ENCODE peak calls at places on chromosomes 2 and 18, in four cellular contexts. N, O, E and Q are unnamed samples.
A peak's percentile ranks its signal among the peaks of the same experiment; 100 is the strongest.

GRCh38 chr2:15941483-15941853 is 1.1 kb downstream of the MYCN start:
- DNase-seq in E (no peak), N (no peak), O (peak; percentile 80), Q (no peak)

GRCh38 chr2:218430721-218431120 is 11.8 kb downstream of the VIL1 start:
- DNase-seq in N (no peak), E (no peak), O (peak; percentile 60), Q (no peak)

GRCh38 chr2:25483584-25484266 is 142.0 kb upstream of the DNMT3A start:
- DNase-seq in E (no peak), O (no peak), N (no peak), Q (no peak)

GRCh38 chr2:3633089-3633981 is 24.7 kb upstream of the ALLC start:
- DNase-seq in N (no peak), O (peak; percentile 73), E (no peak), Q (no peak)

GRCh38 chr2:45319683-45320082 is 291.4 kb downstream of the SRBD1 start:
- DNase-seq in O (no peak), N (no peak), E (no peak), Q (no peak)

GRCh38 chr2:2901384-2902345 is 476.0 kb downstream of the EIPR1 start:
- DNase-seq in O (peak; percentile 45), N (no peak), E (no peak), Q (no peak)

GRCh38 chr2:233800231-233800630 is 22.1 kb downstream of the MROH2A start:
- DNase-seq in E (no peak), O (peak; percentile 31), N (no peak), Q (no peak)

GRCh38 chr18:28504100-28504499 is 327.2 kb upstream of the CDH2 start:
- DNase-seq in N (no peak), E (no peak), O (no peak), Q (no peak)

GRCh38 chr2:239268549-239268948 is 132.3 kb downstream of the HDAC4 start:
- DNase-seq in N (no peak), O (peak; percentile 48), E (no peak), Q (no peak)

GRCh38 chr2:199982444-199982843 is 27.1 kb downstream of the MAIP1 start:
- DNase-seq in O (no peak), N (no peak), E (no peak), Q (no peak)

GRCh38 chr2:237744613-237745249 is 53.8 kb upstream of the RBM44 start:
- DNase-seq in N (peak; percentile 23), E (peak; percentile 83), O (peak; percentile 96), Q (peak; percentile 74)

GRCh38 chr2:205439621-205440020 is 242.7 kb upstream of the NRP2 start:
- DNase-seq in O (no peak), E (no peak), N (no peak), Q (no peak)

GRCh38 chr2:205438241-205438640 is 244.1 kb upstream of the NRP2 start:
- DNase-seq in N (no peak), O (no peak), E (no peak), Q (no peak)

GRCh38 chr2:205435970-205436369 is 246.3 kb upstream of the NRP2 start:
- DNase-seq in E (no peak), O (no peak), N (no peak), Q (no peak)
- TF ChIP-seq POLR2A in E (no peak), O (no peak), N (no peak), Q (no peak)

GRCh38 chr18:49727816-49728215 is 85.5 kb downstream of the ACAA2 start:
- DNase-seq in O (no peak), E (no peak), N (no peak), Q (no peak)

GRCh38 chr18:49723648-49724180 is 89.6 kb downstream of the ACAA2 start:
- DNase-seq in N (peak; percentile 79), O (no peak), E (no peak), Q (peak; percentile 30)

GRCh38 chr18:49726564-49726963 is 86.8 kb downstream of the ACAA2 start:
- DNase-seq in N (no peak), O (no peak), E (no peak), Q (no peak)

GRCh38 chr18:49728542-49728941 is 84.8 kb downstream of the ACAA2 start:
- DNase-seq in O (no peak), E (peak; percentile 63), N (peak; percentile 47), Q (peak; percentile 25)

DNA sequence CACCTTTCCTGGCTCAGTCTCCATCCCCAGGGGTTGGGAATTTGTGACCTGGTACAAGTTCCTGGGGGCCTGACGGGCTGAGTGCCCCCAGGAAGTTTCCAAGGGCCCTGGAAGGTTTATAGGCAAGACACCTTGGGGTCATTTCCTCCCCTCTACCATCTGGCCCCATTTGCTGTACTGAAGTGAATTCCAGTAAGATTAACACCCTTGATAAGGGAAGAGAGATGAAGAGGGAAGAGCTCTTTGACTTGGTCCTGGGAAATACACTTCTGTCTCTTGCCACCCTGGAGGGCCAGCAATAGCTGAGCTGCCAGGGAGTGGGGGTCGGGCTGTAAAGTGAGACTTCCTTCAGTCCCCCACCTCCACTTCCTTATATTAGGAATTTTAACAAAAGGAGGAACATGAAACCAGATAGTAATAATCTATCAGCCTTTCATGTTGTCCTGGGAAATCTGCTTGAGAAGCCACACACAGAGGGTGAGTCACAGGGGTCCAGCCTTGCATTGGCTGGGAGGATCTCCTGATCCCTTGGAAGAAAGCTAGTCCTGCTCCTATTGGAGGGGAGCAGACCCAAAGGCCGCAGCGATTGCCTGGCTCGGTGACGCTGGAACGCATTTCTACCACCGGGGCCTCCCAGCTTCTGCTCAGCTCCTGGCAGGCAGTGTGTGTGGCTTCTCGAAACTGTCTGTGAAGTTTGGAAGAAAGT is 87.4 kb downstream of the ACAA2 start:
- DNase-seq in O (peak; percentile 93), N (peak; percentile 91), E (peak; percentile 22), Q (peak; percentile 40)
- TF ChIP-seq POLR2A in O (no peak), N (no peak), E (no peak), Q (peak; percentile 21)

DNA sequence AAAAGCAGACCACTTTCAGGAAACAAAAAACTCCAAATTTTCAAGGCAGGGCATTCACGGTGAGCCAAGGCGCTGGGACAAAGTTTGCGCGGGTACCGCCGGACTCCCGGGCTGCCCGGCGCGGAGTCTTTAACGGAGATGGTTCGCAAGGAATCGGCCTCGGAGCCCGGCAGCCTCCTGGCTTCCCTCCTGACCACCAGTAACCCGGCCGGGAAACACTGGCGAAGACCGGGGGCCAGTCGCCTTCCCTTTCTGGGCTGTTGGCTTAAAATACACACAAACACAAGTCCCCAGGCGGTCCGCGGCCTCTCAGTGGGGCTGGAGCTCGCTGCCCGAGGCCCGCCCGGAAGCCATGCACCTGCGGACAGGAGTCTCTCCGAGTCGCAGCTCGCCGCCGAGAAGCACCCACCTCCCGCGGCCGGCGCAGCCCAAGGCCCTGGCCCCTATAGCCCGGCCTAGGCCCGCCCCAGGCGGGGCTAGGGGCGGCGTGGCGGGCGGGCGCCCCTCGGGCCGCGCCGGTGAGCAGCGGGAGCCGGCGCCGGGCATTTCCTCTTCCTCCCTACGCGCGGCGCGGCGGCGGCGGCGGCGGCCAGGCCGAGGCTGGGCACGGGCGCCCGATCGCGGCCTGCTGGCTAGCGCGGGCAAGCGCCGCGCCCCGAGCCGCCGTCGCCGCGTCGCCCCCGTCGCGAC is 550 bp upstream of the KCMF1 start:
- DNase-seq in O (peak; percentile 92), E (peak; percentile 70), N (no peak), Q (peak; percentile 45)
- TF ChIP-seq POLR2A in O (no peak), E (peak; percentile 62), N (peak; percentile 51), Q (no peak)

DNA sequence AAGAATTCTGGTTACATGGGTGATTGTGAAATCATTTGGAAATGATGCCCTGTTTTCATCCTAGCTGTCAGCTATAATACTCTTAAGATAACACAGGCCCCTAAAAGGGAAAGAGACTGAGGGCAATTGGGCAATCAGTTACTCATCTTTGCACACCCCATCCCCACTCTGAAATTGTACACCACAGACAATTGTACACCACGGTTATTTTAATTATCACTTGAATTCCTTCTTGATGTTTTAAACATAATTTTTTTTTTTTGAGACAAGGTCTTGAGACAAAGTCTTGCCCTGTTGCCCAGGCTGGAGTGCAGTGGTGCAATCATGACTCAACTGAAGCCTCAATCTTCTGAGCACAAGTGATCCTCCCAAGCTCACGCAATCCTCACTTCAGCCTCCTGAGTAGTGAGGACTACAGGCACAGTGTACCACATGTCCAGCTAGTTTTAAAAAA is 862.4 kb upstream of the ACVR2A start:
- DNase-seq in E (no peak), N (no peak), O (peak; percentile 89), Q (no peak)
- TF ChIP-seq POLR2A in E (no peak), N (no peak), O (no peak), Q (no peak)

DNA sequence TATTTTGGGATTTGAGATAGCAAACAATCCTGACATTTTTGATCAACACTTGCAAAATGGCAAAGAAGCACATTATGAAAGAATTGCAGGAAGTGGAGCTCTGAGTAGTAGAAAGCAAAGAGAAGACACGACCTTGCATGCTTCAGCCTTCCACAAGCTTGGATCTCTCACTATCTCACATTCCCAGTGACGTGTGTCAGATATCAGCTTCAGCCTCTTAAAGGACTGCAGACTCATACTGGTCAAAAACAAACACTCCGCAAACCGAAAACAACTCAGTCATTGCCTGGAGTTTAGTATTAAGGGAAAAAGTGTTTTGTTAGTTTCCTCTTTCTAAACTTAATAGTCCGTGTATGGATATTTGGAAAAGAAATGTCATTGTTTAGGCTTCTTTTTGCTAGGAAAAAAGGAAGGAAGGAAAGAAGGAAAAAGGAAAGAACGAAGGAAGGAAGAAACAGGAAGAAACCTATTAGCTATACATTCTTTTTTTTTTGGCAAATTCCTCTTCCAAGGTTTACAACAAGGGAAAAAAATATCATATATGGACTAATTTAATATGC is 32.6 kb upstream of the SLC40A1 start:
- DNase-seq in N (no peak), O (no peak), E (no peak), Q (no peak)
- TF ChIP-seq POLR2A in N (no peak), O (no peak), E (no peak), Q (no peak)

GRCh38 chr18:62524443-62525200 is 1.8 kb downstream of the ZCCHC2 start:
- DNase-seq in E (peak; percentile 62), N (no peak), O (peak; percentile 93), Q (no peak)
- TF ChIP-seq POLR2A in E (peak; percentile 60), N (no peak), O (no peak), Q (no peak)